ENCODE peak calls at places on chromosomes 7 and 10, in nine cellular contexts. A, H, T, R, Q, Z, W, U and S are unnamed samples.

GRCh38 chr10:81018898-81019890 is 481.5 kb downstream of the SH2D4B start:
- DNase-seq in Z (no peak), Q (peak; percentile 1), H (peak; percentile 70), W (peak; percentile 62), A (no peak), R (no peak), T (peak; percentile 1), U (peak; percentile 7), S (peak; percentile 19)

GRCh38 chr7:125814030-125814535 is 884.5 kb upstream of the POT1 start:
- DNase-seq in U (no peak), H (no peak), A (no peak), W (no peak), T (no peak), Q (peak; percentile 82), Z (no peak), R (no peak), S (no peak)

GRCh38 chr7:116836911-116837310 is 25.5 kb upstream of the CAPZA2 start:
- DNase-seq in W (peak; percentile 71), T (peak; percentile 40), Q (no peak), U (no peak), H (no peak), Z (no peak), A (no peak), R (no peak), S (peak; percentile 81)

GRCh38 chr10:22148956-22149355 is 68.9 kb downstream of the EBLN1 start:
- DNase-seq in T (peak; percentile 4), H (no peak), R (no peak), A (no peak), Q (peak; percentile 50), U (no peak), W (peak; percentile 13), Z (no peak), S (no peak)

GRCh38 chr10:110268442-110268841 is 36.3 kb downstream of the SMNDC1 start:
- DNase-seq in U (no peak), Q (no peak), H (no peak), R (no peak), W (no peak), T (no peak), A (no peak), Z (no peak), S (no peak)

GRCh38 chr7:129163875-129164544 is 19.5 kb downstream of the TSPAN33 start:
- DNase-seq in A (no peak), Z (no peak), H (peak; percentile 11), R (no peak), Q (peak; percentile 14), U (no peak), T (peak; percentile 53), W (peak; percentile 64), S (peak; percentile 29)

GRCh38 chr7:7100432-7100849 is 81.9 kb upstream of the C1GALT1 start:
- DNase-seq in A (no peak), U (no peak), R (no peak), Q (peak; percentile 7), W (no peak), Z (no peak), T (no peak), H (no peak), S (no peak)

GRCh38 chr10:97277551-97277950 is 14.9 kb downstream of the ARHGAP19 start:
- DNase-seq in Q (no peak), U (no peak), W (no peak), A (no peak), Z (no peak), R (no peak), T (no peak), H (no peak), S (no peak)

GRCh38 chr7:44044315-44045225 is at the start of gene DBNL:
- DNase-seq in H (peak; percentile 93), Q (peak; percentile 72), R (peak; percentile 74), T (peak; percentile 98), Z (peak; percentile 90), A (peak; percentile 69), W (peak; percentile 92), U (peak; percentile 92), S (peak; percentile 93)

GRCh38 chr10:69145329-69145728 is 21.4 kb downstream of the VPS26A start:
- DNase-seq in R (no peak), W (no peak), H (no peak), Z (no peak), T (no peak), A (no peak), U (no peak), Q (no peak), S (no peak)

GRCh38 chr10:36349445-36350063 is 707.5 kb upstream of the FZD8 start:
- DNase-seq in Z (no peak), W (peak; percentile 17), Q (no peak), U (no peak), H (no peak), T (peak; percentile 77), A (no peak), R (no peak), S (no peak)

GRCh38 chr7:114865564-114865963 is 56.3 kb upstream of the MDFIC start:
- DNase-seq in A (no peak), H (peak; percentile 62), W (peak; percentile 64), U (peak; percentile 14), Z (peak; percentile 37), T (peak; percentile 68), R (peak; percentile 21), Q (peak; percentile 6), S (peak; percentile 29)

GRCh38 chr7:150949564-150949963 is 28.6 kb downstream of the KCNH2 start:
- DNase-seq in A (no peak), R (no peak), U (no peak), T (peak; percentile 58), Z (no peak), H (no peak), Q (no peak), W (no peak), S (no peak)

GRCh38 chr7:80453699-80454340 is 58.0 kb downstream of the GNAT3 start:
- DNase-seq in W (peak; percentile 19), U (peak; percentile 19), R (no peak), Q (no peak), T (no peak), H (no peak), Z (no peak), A (no peak), S (no peak)

GRCh38 chr7:12475362-12476063 is 71.8 kb upstream of the VWDE start:
- DNase-seq in T (peak; percentile 7), U (no peak), R (no peak), H (no peak), W (peak; percentile 24), Z (no peak), Q (no peak), A (no peak), S (no peak)

GRCh38 chr7:144386741-144387140 is 16.8 kb downstream of the NOBOX start:
- DNase-seq in H (no peak), Z (no peak), R (no peak), W (peak; percentile 45), Q (no peak), U (no peak), T (peak; percentile 46), A (no peak), S (no peak)

GRCh38 chr10:101011517-101012423 is 12.2 kb downstream of the LZTS2 start:
- DNase-seq in W (no peak), R (no peak), T (no peak), Q (no peak), A (no peak), U (no peak), Z (no peak), H (no peak), S (no peak)

GRCh38 chr7:130150587-130150986 is 54.6 kb downstream of the TMEM209 start:
- DNase-seq in H (no peak), Z (no peak), W (no peak), U (no peak), Q (no peak), R (no peak), A (no peak), T (no peak), S (no peak)

GRCh38 chr10:14723052-14723689 is 51.5 kb downstream of the FAM107B start:
- DNase-seq in U (no peak), W (no peak), Q (no peak), T (no peak), A (no peak), R (no peak), Z (peak; percentile 2), H (no peak), S (no peak)

GRCh38 chr7:20219446-20220292 is 2.5 kb upstream of the MACC1 start:
- DNase-seq in Z (no peak), Q (no peak), W (peak; percentile 98), H (peak; percentile 95), A (no peak), T (peak; percentile 100), R (no peak), U (peak; percentile 55), S (peak; percentile 99)

GRCh38 chr10:452512-453504 is 236.7 kb downstream of the DIP2C start:
- DNase-seq in Q (no peak), R (no peak), U (no peak), H (no peak), W (no peak), A (no peak), Z (no peak), T (no peak), S (no peak)